ENCODE peak calls at places on chromosomes 4 and X, in nine cellular contexts. G is IMR-90, Z is hepatocyte, T is neural progenitor cell, C is psoas muscle, F is GM23338, X is H9, V is left ventricle myocardium inferior, U is endodermal cell. N is an unnamed sample. For H3K4me1, the result is how much of the 10 kb centered on the place peaks cover.

GRCh38 chr4:106245176-106245575 is 70.8 kb downstream of the TBCK start:
- DNase-seq in G (peak), Z (no peak), T (no peak), C (no peak), F (no peak), X (no peak), V (no peak), U (no peak), N (no peak)

GRCh38 chrX:22041931-22042530 is 9.9 kb downstream of the PHEX start:
- DNase-seq in G (no peak), Z (no peak), T (no peak), C (no peak), F (no peak), X (no peak), V (no peak), U (no peak), N (no peak)

GRCh38 chr4:11232004-11232403 is 196.7 kb downstream of the HS3ST1 start:
- DNase-seq in G (no peak), Z (no peak), T (no peak), C (no peak), F (no peak), X (no peak), V (no peak), U (no peak), N (no peak)

GRCh38 chr4:25818293-25819240 is 44.2 kb downstream of the SEL1L3 start:
- DNase-seq in G (peak), Z (no peak), T (no peak), C (no peak), F (no peak), X (no peak), V (no peak), U (no peak), N (no peak)

GRCh38 chr4:132646186-132646585 is 502.9 kb upstream of the PCDH10 start:
- DNase-seq in G (no peak), Z (no peak), T (no peak), C (no peak), F (no peak), X (no peak), V (no peak), U (no peak), N (no peak)

GRCh38 chr4:106062452-106062875 is 167.2 kb downstream of the NPNT start:
- DNase-seq in G (peak), Z (no peak), T (no peak), C (no peak), F (no peak), X (no peak), V (no peak), U (no peak), N (no peak)

GRCh38 chrX:33207056-33207455 is 4.3 kb downstream of the DMD start:
- DNase-seq in G (peak), Z (no peak), T (no peak), C (no peak), F (no peak), X (no peak), V (no peak), U (no peak), N (no peak)

GRCh38 chr4:31905363-31905762 is 1185.2 kb downstream of the PCDH7 start:
- DNase-seq in G (no peak), Z (peak), T (no peak), C (no peak), F (no peak), X (no peak), V (no peak), U (no peak), N (no peak)

GRCh38 chr4:185803015-185803414 is 9.0 kb downstream of the SORBS2 start:
- DNase-seq in G (no peak), Z (no peak), T (no peak), C (no peak), F (no peak), X (no peak), V (no peak), U (no peak), N (no peak)

GRCh38 chr4:6620891-6621555 is 19.5 kb upstream of the MRFAP1 start:
- DNase-seq in G (no peak), Z (no peak), T (no peak), C (no peak), F (peak), X (no peak), V (no peak), U (no peak), N (no peak)

GRCh38 chrX:132023896-132024386 is 839 bp downstream of the STK26 start:
- DNase-seq in G (no peak), Z (no peak), T (peak), C (peak), F (peak), X (peak), V (peak), U (no peak), N (peak)

GRCh38 chr4:76257824-76258223 is 6.3 kb downstream of the FAM47E start:
- DNase-seq in G (no peak), Z (no peak), T (no peak), C (no peak), F (no peak), X (no peak), V (no peak), U (no peak), N (no peak)
- TF ChIP-seq CTCF in G (no peak), Z (no peak), T (no peak), C (no peak), F (no peak), X (peak), V (no peak), U (peak), N (no peak)

GRCh38 chrX:8845060-8845459 is 43.9 kb upstream of the FAM9A start:
- DNase-seq in G (peak), Z (no peak), T (no peak), C (no peak), F (peak), X (no peak), V (no peak), U (no peak), N (no peak)
- H3K4me1 ChIP-seq in G (under half), Z (under half), T (under half), C (under half), F (under half), X (under half), V (under half), U (under half), N (under half)

GRCh38 chr4:8568068-8568668 is 12.0 kb upstream of the GPR78 start:
- DNase-seq in G (peak), Z (no peak), T (no peak), C (no peak), F (peak), X (peak), V (no peak), U (peak), N (no peak)
- TF ChIP-seq CTCF in G (no peak), Z (no peak), T (no peak), C (no peak), F (no peak), X (no peak), V (no peak), U (no peak), N (no peak)

DNA sequence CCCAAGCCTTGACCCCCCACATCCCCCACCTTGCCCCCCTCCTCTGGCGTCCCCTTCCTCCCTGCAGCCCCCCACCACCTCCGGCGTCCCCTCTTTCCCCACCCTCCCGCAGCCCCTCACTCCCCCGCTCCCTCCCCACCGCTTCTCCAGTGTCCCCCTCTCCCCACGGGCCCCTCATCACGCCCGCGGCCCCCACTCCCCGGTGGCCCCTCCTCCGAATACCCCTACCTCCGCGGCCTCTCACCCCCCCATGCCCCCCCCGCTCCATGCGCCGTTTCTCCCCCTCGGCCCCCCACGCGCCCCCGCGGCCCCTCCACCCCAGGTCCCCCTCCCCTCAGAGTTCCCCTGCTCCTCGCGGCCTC is 562 bp downstream of the RNF212 start:
- DNase-seq in G (no peak), Z (no peak), T (no peak), C (no peak), F (no peak), X (no peak), V (no peak), U (no peak), N (no peak)
- H3K4me1 ChIP-seq in G (under half), Z (under half), T (under half), C (under half), F (under half), X (under half), V (under half), U (under half), N (under half)

GRCh38 chr4:145887241-145887964 is 51.2 kb downstream of the ZNF827 start:
- DNase-seq in G (peak), Z (no peak), T (no peak), C (no peak), F (peak), X (no peak), V (no peak), U (peak), N (no peak)
- TF ChIP-seq CTCF in G (peak), Z (peak), T (no peak), C (no peak), F (no peak), X (no peak), V (peak), U (no peak), N (no peak)

DNA sequence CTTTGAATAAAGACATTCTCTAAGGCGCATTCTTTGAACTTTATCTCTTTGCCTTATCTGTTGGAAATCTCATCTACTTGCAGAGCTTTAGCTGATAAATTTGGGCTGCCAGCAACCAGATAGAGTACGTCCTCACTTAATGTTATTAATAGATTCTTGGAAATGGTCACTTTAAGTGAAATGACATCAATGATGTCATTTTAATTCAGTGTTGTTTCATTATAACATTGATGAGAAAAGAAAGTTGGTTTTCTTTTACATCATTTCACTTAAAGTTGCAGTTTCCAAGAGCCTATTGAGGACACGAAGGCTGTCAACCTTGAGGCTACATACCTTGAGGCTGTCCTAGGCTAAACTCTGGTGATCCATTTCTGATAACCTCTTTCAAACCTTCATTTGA is 9.3 kb downstream of the TMEM165 start:
- DNase-seq in G (no peak), Z (no peak), T (no peak), C (no peak), F (no peak), X (no peak), V (no peak), U (no peak), N (no peak)
- H3K4me1 ChIP-seq in G (under half), Z (under half), T (under half), C (under half), F (under half), X (under half), V (under half), U (under half), N (half or more)

GRCh38 chr4:55543858-55544257 is 2.9 kb downstream of the CLOCK start:
- DNase-seq in G (peak), Z (no peak), T (no peak), C (no peak), F (no peak), X (no peak), V (no peak), U (no peak), N (no peak)
- TF ChIP-seq CTCF in G (no peak), Z (peak), T (peak), C (no peak), F (peak), X (peak), V (no peak), U (peak), N (no peak)

GRCh38 chr4:147825451-147826287 is 93.8 kb downstream of the ARHGAP10 start:
- DNase-seq in G (no peak), Z (no peak), T (no peak), C (peak), F (no peak), X (no peak), V (peak), U (no peak), N (no peak)
- H3K4me1 ChIP-seq in G (under half), Z (under half), T (under half), C (half or more), F (under half), X (under half), V (half or more), U (under half), N (under half)

GRCh38 chrX:137926090-137926489 is 360.2 kb downstream of the ZIC3 start:
- DNase-seq in G (no peak), Z (peak), T (peak), C (no peak), F (peak), X (no peak), V (no peak), U (peak), N (no peak)
- TF ChIP-seq CTCF in G (no peak), Z (peak), T (peak), C (peak), F (peak), X (peak), V (no peak), U (peak), N (no peak)

N was measured in lower lobe of right lung.